ENCODE peak calls at places on chromosomes 12 and 14, in eight cellular contexts. One of them, this sample, is unnamed. For H3K4me1, the result is how much of the 10 kb centered on the place peaks cover.

GRCh38 chr14:22231022-22231421 is 358.0 kb downstream of the DAD1 start:
- DNase-seq in testis: no peak
- DNase-seq in fibroblast of lung: no peak
- DNase-seq in CD8-positive, alpha-beta memory T cell: no peak
- DNase-seq in Karpas-422: peak
- DNase-seq in neuronal stem cell: no peak
- DNase-seq in GM23248: no peak
- DNase-seq in colonic mucosa: no peak
- DNase-seq in this sample: no peak

GRCh38 chr12:110860833-110861291 is 14.1 kb downstream of the CCDC63 start:
- DNase-seq in testis: no peak
- DNase-seq in fibroblast of lung: no peak
- DNase-seq in CD8-positive, alpha-beta memory T cell: no peak
- DNase-seq in Karpas-422: no peak
- DNase-seq in neuronal stem cell: peak
- DNase-seq in GM23248: no peak
- DNase-seq in colonic mucosa: no peak
- DNase-seq in this sample: no peak

GRCh38 chr12:8813963-8814362 is 8.5 kb upstream of the A2ML1 start:
- DNase-seq in testis: no peak
- DNase-seq in fibroblast of lung: no peak
- DNase-seq in CD8-positive, alpha-beta memory T cell: no peak
- DNase-seq in Karpas-422: no peak
- DNase-seq in neuronal stem cell: no peak
- DNase-seq in GM23248: no peak
- DNase-seq in colonic mucosa: no peak
- DNase-seq in this sample: no peak

GRCh38 chr14:74403619-74404417 is 22.2 kb downstream of the SYNDIG1L start:
- DNase-seq in testis: no peak
- DNase-seq in fibroblast of lung: no peak
- DNase-seq in CD8-positive, alpha-beta memory T cell: no peak
- DNase-seq in Karpas-422: no peak
- DNase-seq in neuronal stem cell: no peak
- DNase-seq in GM23248: no peak
- DNase-seq in colonic mucosa: no peak
- DNase-seq in this sample: no peak

GRCh38 chr12:74890237-74890599 is 319.4 kb downstream of the KCNC2 start:
- DNase-seq in testis: peak
- DNase-seq in fibroblast of lung: peak
- DNase-seq in CD8-positive, alpha-beta memory T cell: no peak
- DNase-seq in Karpas-422: no peak
- DNase-seq in neuronal stem cell: no peak
- DNase-seq in GM23248: peak
- DNase-seq in colonic mucosa: no peak
- DNase-seq in this sample: peak

GRCh38 chr12:40138526-40138925 is 32.6 kb upstream of the SLC2A13 start:
- DNase-seq in testis: no peak
- DNase-seq in fibroblast of lung: no peak
- DNase-seq in CD8-positive, alpha-beta memory T cell: no peak
- DNase-seq in Karpas-422: no peak
- DNase-seq in neuronal stem cell: no peak
- DNase-seq in GM23248: no peak
- DNase-seq in colonic mucosa: no peak
- DNase-seq in this sample: no peak

GRCh38 chr12:25416516-25416915 is 136.6 kb downstream of the LMNTD1 start:
- DNase-seq in testis: no peak
- DNase-seq in fibroblast of lung: peak
- DNase-seq in CD8-positive, alpha-beta memory T cell: no peak
- DNase-seq in Karpas-422: no peak
- DNase-seq in neuronal stem cell: no peak
- DNase-seq in GM23248: no peak
- DNase-seq in colonic mucosa: no peak
- DNase-seq in this sample: no peak

GRCh38 chr14:102219316-102219715 is 79.6 kb downstream of the WDR20 start:
- DNase-seq in testis: no peak
- DNase-seq in fibroblast of lung: no peak
- DNase-seq in CD8-positive, alpha-beta memory T cell: no peak
- DNase-seq in Karpas-422: no peak
- DNase-seq in neuronal stem cell: no peak
- DNase-seq in GM23248: no peak
- DNase-seq in colonic mucosa: no peak
- DNase-seq in this sample: no peak

GRCh38 chr12:66571361-66571760 is 107.5 kb downstream of the GRIP1 start:
- DNase-seq in testis: no peak
- DNase-seq in fibroblast of lung: no peak
- DNase-seq in CD8-positive, alpha-beta memory T cell: no peak
- DNase-seq in Karpas-422: no peak
- DNase-seq in neuronal stem cell: no peak
- DNase-seq in GM23248: no peak
- DNase-seq in colonic mucosa: no peak
- DNase-seq in this sample: no peak

GRCh38 chr14:30283822-30284446 is 275.0 kb upstream of the G2E3 start:
- DNase-seq in testis: peak
- DNase-seq in fibroblast of lung: peak
- DNase-seq in CD8-positive, alpha-beta memory T cell: no peak
- DNase-seq in Karpas-422: peak
- DNase-seq in neuronal stem cell: no peak
- DNase-seq in GM23248: peak
- DNase-seq in colonic mucosa: peak
- DNase-seq in this sample: peak

GRCh38 chr12:71938728-71939385 is at the start of gene TPH2:
- DNase-seq in testis: peak
- DNase-seq in fibroblast of lung: peak
- DNase-seq in CD8-positive, alpha-beta memory T cell: peak
- DNase-seq in Karpas-422: peak
- DNase-seq in neuronal stem cell: peak
- DNase-seq in GM23248: peak
- DNase-seq in colonic mucosa: peak
- DNase-seq in this sample: peak

GRCh38 chr14:45526715-45527549 is 273.9 kb upstream of the MIS18BP1 start:
- DNase-seq in testis: peak
- DNase-seq in fibroblast of lung: no peak
- DNase-seq in CD8-positive, alpha-beta memory T cell: no peak
- DNase-seq in Karpas-422: peak
- DNase-seq in neuronal stem cell: peak
- DNase-seq in GM23248: peak
- DNase-seq in colonic mucosa: peak
- DNase-seq in this sample: peak

GRCh38 chr14:106269029-106269428 is 742.6 kb downstream of the TMEM121 start:
- DNase-seq in testis: no peak
- DNase-seq in fibroblast of lung: no peak
- DNase-seq in CD8-positive, alpha-beta memory T cell: no peak
- DNase-seq in Karpas-422: no peak
- DNase-seq in neuronal stem cell: no peak
- DNase-seq in GM23248: no peak
- DNase-seq in colonic mucosa: no peak
- DNase-seq in this sample: no peak

GRCh38 chr14:58950555-58950954 is 237.9 kb upstream of the DAAM1 start:
- DNase-seq in testis: no peak
- DNase-seq in fibroblast of lung: no peak
- DNase-seq in CD8-positive, alpha-beta memory T cell: no peak
- DNase-seq in Karpas-422: no peak
- DNase-seq in neuronal stem cell: no peak
- DNase-seq in GM23248: peak
- DNase-seq in colonic mucosa: no peak
- DNase-seq in this sample: no peak

GRCh38 chr14:106372870-106373657 is 846.7 kb downstream of the TMEM121 start:
- DNase-seq in testis: peak
- DNase-seq in fibroblast of lung: no peak
- DNase-seq in CD8-positive, alpha-beta memory T cell: peak
- DNase-seq in Karpas-422: peak
- DNase-seq in neuronal stem cell: no peak
- DNase-seq in GM23248: peak
- DNase-seq in colonic mucosa: peak
- DNase-seq in this sample: peak

GRCh38 chr12:44709166-44709565 is 166.9 kb downstream of the NELL2 start:
- DNase-seq in testis: no peak
- DNase-seq in fibroblast of lung: no peak
- DNase-seq in CD8-positive, alpha-beta memory T cell: no peak
- DNase-seq in Karpas-422: no peak
- DNase-seq in neuronal stem cell: no peak
- DNase-seq in GM23248: peak
- DNase-seq in colonic mucosa: no peak
- DNase-seq in this sample: no peak

GRCh38 chr12:130362060-130362459 is 24.4 kb downstream of the PIWIL1 start:
- DNase-seq in testis: no peak
- DNase-seq in fibroblast of lung: no peak
- DNase-seq in CD8-positive, alpha-beta memory T cell: no peak
- DNase-seq in Karpas-422: no peak
- DNase-seq in neuronal stem cell: no peak
- DNase-seq in GM23248: no peak
- DNase-seq in colonic mucosa: no peak
- DNase-seq in this sample: no peak

DNA sequence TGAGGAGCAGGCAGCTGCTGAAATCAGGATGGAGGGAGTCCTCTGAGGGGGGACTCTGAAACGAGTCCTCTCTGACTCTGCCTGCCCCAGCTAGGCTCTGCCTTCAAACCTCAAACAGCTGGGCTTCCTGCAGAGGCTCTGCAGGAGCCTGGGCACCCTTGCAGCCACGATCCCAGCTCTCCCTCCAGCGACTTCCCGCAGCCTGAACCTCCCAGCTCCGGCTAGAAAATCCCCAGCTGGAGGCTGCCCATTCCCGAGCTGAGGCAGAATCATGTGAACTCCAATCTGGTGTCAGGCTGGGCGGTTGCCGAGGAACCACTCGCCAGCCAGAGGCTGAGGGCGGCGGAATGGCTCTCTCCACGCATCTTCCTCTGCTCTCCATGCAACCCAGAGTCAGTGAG is at the start of gene GPR68:
- DNase-seq in testis: peak
- DNase-seq in fibroblast of lung: peak
- DNase-seq in CD8-positive, alpha-beta memory T cell: no peak
- DNase-seq in Karpas-422: no peak
- DNase-seq in neuronal stem cell: no peak
- DNase-seq in GM23248: peak
- DNase-seq in colonic mucosa: peak
- DNase-seq in this sample: peak
- H3K4me1 ChIP-seq in testis: under half
- H3K4me1 ChIP-seq in fibroblast of lung: under half
- H3K4me1 ChIP-seq in CD8-positive, alpha-beta memory T cell: half or more
- H3K4me1 ChIP-seq in Karpas-422: under half
- H3K4me1 ChIP-seq in neuronal stem cell: under half
- H3K4me1 ChIP-seq in GM23248: under half
- H3K4me1 ChIP-seq in colonic mucosa: under half
- H3K4me1 ChIP-seq in this sample: under half

DNA sequence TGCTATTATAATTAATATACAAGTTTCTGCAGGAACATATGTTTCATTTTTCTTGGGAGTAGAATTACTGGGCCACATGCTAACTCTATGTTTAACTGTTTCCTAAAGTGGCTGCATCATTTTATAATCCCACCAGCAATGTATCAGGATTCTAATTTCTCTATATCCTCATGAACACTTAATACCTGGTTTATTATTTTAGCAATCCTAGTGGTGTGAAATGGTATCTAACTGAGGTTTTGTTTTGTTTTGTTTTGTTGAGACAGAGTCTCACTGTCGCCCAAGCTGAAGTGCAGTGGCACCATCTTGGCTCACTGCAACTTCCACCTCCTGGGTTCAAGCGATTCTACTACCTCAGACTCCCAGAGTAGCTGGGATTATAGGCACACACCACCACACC is 6.5 kb downstream of the SPTLC2 start:
- DNase-seq in testis: no peak
- DNase-seq in fibroblast of lung: no peak
- DNase-seq in CD8-positive, alpha-beta memory T cell: no peak
- DNase-seq in Karpas-422: no peak
- DNase-seq in neuronal stem cell: no peak
- DNase-seq in GM23248: no peak
- DNase-seq in colonic mucosa: no peak
- DNase-seq in this sample: no peak
- H3K4me1 ChIP-seq in testis: under half
- H3K4me1 ChIP-seq in fibroblast of lung: under half
- H3K4me1 ChIP-seq in CD8-positive, alpha-beta memory T cell: under half
- H3K4me1 ChIP-seq in Karpas-422: half or more
- H3K4me1 ChIP-seq in neuronal stem cell: under half
- H3K4me1 ChIP-seq in GM23248: under half
- H3K4me1 ChIP-seq in colonic mucosa: under half
- H3K4me1 ChIP-seq in this sample: under half

GRCh38 chr14:52072266-52072780 is 3.5 kb upstream of the NID2 start:
- DNase-seq in testis: no peak
- DNase-seq in fibroblast of lung: no peak
- DNase-seq in CD8-positive, alpha-beta memory T cell: no peak
- DNase-seq in Karpas-422: no peak
- DNase-seq in neuronal stem cell: no peak
- DNase-seq in GM23248: no peak
- DNase-seq in colonic mucosa: no peak
- DNase-seq in this sample: no peak
- H3K4me1 ChIP-seq in testis: under half
- H3K4me1 ChIP-seq in fibroblast of lung: under half
- H3K4me1 ChIP-seq in CD8-positive, alpha-beta memory T cell: under half
- H3K4me1 ChIP-seq in Karpas-422: under half
- H3K4me1 ChIP-seq in neuronal stem cell: under half
- H3K4me1 ChIP-seq in GM23248: under half
- H3K4me1 ChIP-seq in colonic mucosa: under half
- H3K4me1 ChIP-seq in this sample: under half

DNA sequence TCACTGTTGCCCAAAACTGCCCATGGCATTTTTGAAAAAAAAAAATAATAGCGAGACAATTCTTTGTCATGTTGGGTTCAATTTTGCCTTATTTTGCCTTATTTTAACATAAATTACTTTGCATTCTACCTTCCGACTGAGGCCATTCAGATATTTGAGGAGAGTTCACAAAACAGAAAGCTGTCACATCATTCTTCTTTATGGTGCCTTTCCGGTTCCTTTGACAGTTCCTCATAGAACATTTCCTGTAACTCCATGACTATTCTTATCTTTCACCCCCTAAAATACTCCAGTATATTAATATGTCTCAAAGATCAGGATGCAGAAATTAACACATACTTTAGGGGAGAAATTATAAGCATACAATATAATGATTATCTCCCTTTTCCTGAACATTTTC is 476.7 kb downstream of the NOVA1 start:
- DNase-seq in testis: no peak
- DNase-seq in fibroblast of lung: no peak
- DNase-seq in CD8-positive, alpha-beta memory T cell: no peak
- DNase-seq in Karpas-422: no peak
- DNase-seq in neuronal stem cell: no peak
- DNase-seq in GM23248: no peak
- DNase-seq in colonic mucosa: no peak
- DNase-seq in this sample: no peak
- H3K4me1 ChIP-seq in testis: under half
- H3K4me1 ChIP-seq in fibroblast of lung: under half
- H3K4me1 ChIP-seq in CD8-positive, alpha-beta memory T cell: under half
- H3K4me1 ChIP-seq in Karpas-422: under half
- H3K4me1 ChIP-seq in neuronal stem cell: under half
- H3K4me1 ChIP-seq in GM23248: under half
- H3K4me1 ChIP-seq in colonic mucosa: under half
- H3K4me1 ChIP-seq in this sample: under half

GRCh38 chr12:69241444-69242092 is 2.2 kb downstream of the CPSF6 start:
- DNase-seq in testis: no peak
- DNase-seq in fibroblast of lung: peak
- DNase-seq in CD8-positive, alpha-beta memory T cell: no peak
- DNase-seq in Karpas-422: no peak
- DNase-seq in neuronal stem cell: no peak
- DNase-seq in GM23248: peak
- DNase-seq in colonic mucosa: no peak
- DNase-seq in this sample: no peak
- H3K4me1 ChIP-seq in testis: under half
- H3K4me1 ChIP-seq in fibroblast of lung: under half
- H3K4me1 ChIP-seq in CD8-positive, alpha-beta memory T cell: half or more
- H3K4me1 ChIP-seq in Karpas-422: under half
- H3K4me1 ChIP-seq in neuronal stem cell: under half
- H3K4me1 ChIP-seq in GM23248: under half
- H3K4me1 ChIP-seq in colonic mucosa: under half
- H3K4me1 ChIP-seq in this sample: under half

This sample was measured in SJCRH30.